ENCODE peak calls at places on chromosomes 13 and 19, in nine cellular contexts. P, C, U, T, W, B, F, R and I are unnamed samples.

GRCh38 chr19:13579388-13580060 is 73.2 kb upstream of the CACNA1A start:
- DNase-seq in P (no peak), C (no peak), U (no peak), T (no peak), W (no peak), B (no peak), F (no peak), R (no peak), I (peak)

GRCh38 chr19:33879818-33880575 is 83.3 kb downstream of the KCTD15 start:
- DNase-seq in P (no peak), C (no peak), U (no peak), T (no peak), W (no peak), B (no peak), F (no peak), R (peak), I (no peak)

GRCh38 chr19:43662487-43662886 is 7.5 kb downstream of the PLAUR start:
- DNase-seq in P (no peak), C (no peak), U (no peak), T (no peak), W (no peak), B (no peak), F (no peak), R (no peak), I (no peak)

GRCh38 chr13:56907766-56908165 is 233.0 kb upstream of the PRR20A start:
- DNase-seq in P (no peak), C (no peak), U (no peak), T (peak), W (no peak), B (no peak), F (no peak), R (no peak), I (no peak)

GRCh38 chr19:28737021-28737525 is 475.9 kb downstream of the UQCRFS1 start:
- DNase-seq in P (peak), C (no peak), U (no peak), T (peak), W (no peak), B (peak), F (no peak), R (no peak), I (peak)

GRCh38 chr13:38537026-38537425 is 149.9 kb upstream of the FREM2 start:
- DNase-seq in P (no peak), C (no peak), U (no peak), T (no peak), W (no peak), B (no peak), F (no peak), R (no peak), I (no peak)

GRCh38 chr19:19488041-19488874 is 27.1 kb downstream of the TSSK6 start:
- DNase-seq in P (no peak), C (no peak), U (no peak), T (no peak), W (no peak), B (no peak), F (no peak), R (peak), I (no peak)

GRCh38 chr19:16834747-16835146 is 5.5 kb downstream of the SIN3B start:
- DNase-seq in P (no peak), C (no peak), U (no peak), T (peak), W (no peak), B (no peak), F (no peak), R (no peak), I (no peak)

GRCh38 chr19:2811221-2811722 is 8.4 kb upstream of the ZNF554 start:
- DNase-seq in P (no peak), C (no peak), U (no peak), T (no peak), W (no peak), B (no peak), F (no peak), R (no peak), I (no peak)

GRCh38 chr19:33406521-33407139 is 33.1 kb downstream of the CEBPG start:
- DNase-seq in P (peak), C (peak), U (peak), T (peak), W (peak), B (no peak), F (no peak), R (peak), I (peak)

GRCh38 chr19:7736148-7736547 is 4.2 kb upstream of the CLEC4G start:
- DNase-seq in P (no peak), C (no peak), U (no peak), T (no peak), W (no peak), B (no peak), F (no peak), R (no peak), I (no peak)

GRCh38 chr19:49986354-49986753 is 25.4 kb upstream of the SIGLEC11 start:
- DNase-seq in P (no peak), C (no peak), U (no peak), T (no peak), W (no peak), B (no peak), F (no peak), R (no peak), I (no peak)

GRCh38 chr13:96822900-96823299 is 171.4 kb downstream of the OXGR1 start:
- DNase-seq in P (peak), C (no peak), U (no peak), T (peak), W (no peak), B (no peak), F (no peak), R (no peak), I (no peak)

GRCh38 chr19:38210458-38210987 is 13.5 kb downstream of the DPF1 start:
- DNase-seq in P (peak), C (no peak), U (peak), T (no peak), W (peak), B (no peak), F (no peak), R (peak), I (no peak)

GRCh38 chr13:98454389-98454881 is 122.5 kb downstream of the STK24 start:
- DNase-seq in P (no peak), C (no peak), U (no peak), T (peak), W (no peak), B (peak), F (peak), R (no peak), I (peak)

GRCh38 chr19:38229585-38230073 is 5.6 kb upstream of the DPF1 start:
- DNase-seq in P (peak), C (peak), U (peak), T (peak), W (peak), B (peak), F (peak), R (peak), I (peak)

GRCh38 chr13:97109256-97109655 is 112.9 kb upstream of the MBNL2 start:
- DNase-seq in P (no peak), C (no peak), U (no peak), T (no peak), W (no peak), B (no peak), F (no peak), R (no peak), I (no peak)

GRCh38 chr19:15330801-15331418 is 1.4 kb downstream of the BRD4 start:
- DNase-seq in P (no peak), C (no peak), U (no peak), T (peak), W (no peak), B (no peak), F (no peak), R (no peak), I (peak)

GRCh38 chr13:98580420-98580819 is 3.5 kb upstream of the STK24 start:
- DNase-seq in P (no peak), C (no peak), U (no peak), T (no peak), W (no peak), B (no peak), F (no peak), R (no peak), I (no peak)

GRCh38 chr13:105363747-105364177 is 1171.7 kb downstream of the EFNB2 start:
- DNase-seq in P (no peak), C (no peak), U (no peak), T (no peak), W (no peak), B (no peak), F (no peak), R (no peak), I (no peak)

GRCh38 chr13:108572782-108573211 is 56.6 kb upstream of the MYO16 start:
- DNase-seq in P (no peak), C (no peak), U (no peak), T (peak), W (no peak), B (no peak), F (no peak), R (no peak), I (no peak)

GRCh38 chr13:43306364-43306763 is 283.0 kb downstream of the DNAJC15 start:
- DNase-seq in P (no peak), C (no peak), U (no peak), T (no peak), W (no peak), B (no peak), F (no peak), R (no peak), I (no peak)

GRCh38 chr13:43229506-43229905 is 206.1 kb downstream of the DNAJC15 start:
- DNase-seq in P (no peak), C (no peak), U (no peak), T (peak), W (no peak), B (peak), F (no peak), R (no peak), I (peak)

GRCh38 chr19:40523322-40524047 is 53.2 kb upstream of the SHKBP1 start:
- DNase-seq in P (peak), C (no peak), U (no peak), T (peak), W (peak), B (no peak), F (no peak), R (peak), I (peak)

GRCh38 chr19:1249990-1250298 is 1.6 kb downstream of the MIDN start:
- DNase-seq in P (no peak), C (no peak), U (no peak), T (no peak), W (no peak), B (no peak), F (no peak), R (no peak), I (no peak)

GRCh38 chr19:42315024-42315423 is 1.9 kb downstream of the TMEM145 start:
- DNase-seq in P (no peak), C (no peak), U (no peak), T (no peak), W (no peak), B (no peak), F (no peak), R (no peak), I (no peak)

GRCh38 chr19:53101518-53101917 is 1.7 kb downstream of the ZNF160 start:
- DNase-seq in P (no peak), C (no peak), U (no peak), T (no peak), W (no peak), B (no peak), F (no peak), R (no peak), I (no peak)

GRCh38 chr13:64397699-64398098 is 2832.4 kb downstream of the PCDH9 start:
- DNase-seq in P (no peak), C (no peak), U (no peak), T (no peak), W (no peak), B (no peak), F (no peak), R (no peak), I (peak)

GRCh38 chr19:42253245-42254082 is 1.5 kb downstream of the ERF start:
- DNase-seq in P (peak), C (peak), U (peak), T (no peak), W (peak), B (no peak), F (no peak), R (peak), I (peak)

GRCh38 chr13:35699181-35699580 is 222.7 kb upstream of the MAB21L1 start:
- DNase-seq in P (no peak), C (no peak), U (no peak), T (no peak), W (no peak), B (no peak), F (no peak), R (no peak), I (peak)

GRCh38 chr19:23318143-23318542 is 67.9 kb upstream of the ZNF724 start:
- DNase-seq in P (no peak), C (no peak), U (no peak), T (peak), W (no peak), B (no peak), F (no peak), R (no peak), I (no peak)

GRCh38 chr13:83286737-83287136 is 595.5 kb downstream of the SLITRK1 start:
- DNase-seq in P (no peak), C (no peak), U (no peak), T (peak), W (no peak), B (no peak), F (no peak), R (no peak), I (peak)

GRCh38 chr13:30864352-30865130 is 41.5 kb upstream of the MEDAG start:
- DNase-seq in P (no peak), C (no peak), U (no peak), T (peak), W (peak), B (peak), F (peak), R (no peak), I (peak)